ENCODE peak calls at places on chromosomes 1 and 21, in five cellular contexts. One of them, this sample, is unnamed.

GRCh38 chr1:208808301-208808700 is 564.1 kb upstream of the PLXNA2 start:
- DNase-seq in epithelial cell of esophagus: peak; percentile 96
- DNase-seq in CD8-positive, alpha-beta memory T cell: no peak
- DNase-seq in NCI-H2029: no peak
- DNase-seq in ELF-1: no peak
- DNase-seq in this sample: no peak

GRCh38 chr1:73953186-73953585 is 244.8 kb downstream of the LRRIQ3 start:
- DNase-seq in NCI-H2029: no peak
- DNase-seq in ELF-1: no peak
- DNase-seq in epithelial cell of esophagus: no peak
- DNase-seq in CD8-positive, alpha-beta memory T cell: no peak
- DNase-seq in this sample: no peak

GRCh38 chr1:10431065-10431730 is 965 bp downstream of the CENPS start:
- DNase-seq in epithelial cell of esophagus: peak; percentile 24
- DNase-seq in ELF-1: no peak
- DNase-seq in NCI-H2029: peak; percentile 21
- DNase-seq in CD8-positive, alpha-beta memory T cell: no peak
- DNase-seq in this sample: peak; percentile 32

GRCh38 chr1:237879195-237879594 is 11.5 kb downstream of the ZP4 start:
- DNase-seq in epithelial cell of esophagus: peak; percentile 94
- DNase-seq in NCI-H2029: no peak
- DNase-seq in ELF-1: no peak
- DNase-seq in CD8-positive, alpha-beta memory T cell: no peak
- DNase-seq in this sample: no peak

GRCh38 chr1:235822685-235823084 is 44.0 kb downstream of the LYST start:
- DNase-seq in NCI-H2029: no peak
- DNase-seq in epithelial cell of esophagus: no peak
- DNase-seq in ELF-1: no peak
- DNase-seq in CD8-positive, alpha-beta memory T cell: no peak
- DNase-seq in this sample: no peak

GRCh38 chr1:56446531-56447098 is 132.7 kb downstream of the PLPP3 start:
- DNase-seq in epithelial cell of esophagus: no peak
- DNase-seq in CD8-positive, alpha-beta memory T cell: no peak
- DNase-seq in ELF-1: peak; percentile 40
- DNase-seq in NCI-H2029: peak; percentile 80
- DNase-seq in this sample: no peak

GRCh38 chr21:34187935-34188334 is 114.6 kb downstream of the MRPS6 start:
- DNase-seq in CD8-positive, alpha-beta memory T cell: no peak
- DNase-seq in NCI-H2029: no peak
- DNase-seq in epithelial cell of esophagus: no peak
- DNase-seq in ELF-1: no peak
- DNase-seq in this sample: no peak

GRCh38 chr1:236759252-236759859 is 35.7 kb upstream of the MTR start:
- DNase-seq in epithelial cell of esophagus: peak; percentile 49
- DNase-seq in CD8-positive, alpha-beta memory T cell: no peak
- DNase-seq in ELF-1: peak; percentile 22
- DNase-seq in NCI-H2029: no peak
- DNase-seq in this sample: no peak

GRCh38 chr1:26827663-26828062 is 1.2 kb downstream of the ZDHHC18 start:
- DNase-seq in NCI-H2029: no peak
- DNase-seq in epithelial cell of esophagus: no peak
- DNase-seq in CD8-positive, alpha-beta memory T cell: no peak
- DNase-seq in ELF-1: peak; percentile 41
- DNase-seq in this sample: no peak

GRCh38 chr1:212566522-212567479 is 41.8 kb upstream of the ATF3 start:
- DNase-seq in epithelial cell of esophagus: peak; percentile 91
- DNase-seq in ELF-1: peak; percentile 37
- DNase-seq in NCI-H2029: peak; percentile 13
- DNase-seq in CD8-positive, alpha-beta memory T cell: peak; percentile 12
- DNase-seq in this sample: peak; percentile 45

GRCh38 chr1:8448906-8449661 is 131.2 kb downstream of the SLC45A1 start:
- DNase-seq in ELF-1: no peak
- DNase-seq in CD8-positive, alpha-beta memory T cell: no peak
- DNase-seq in NCI-H2029: no peak
- DNase-seq in epithelial cell of esophagus: peak; percentile 79
- DNase-seq in this sample: no peak

GRCh38 chr21:46229133-46229922 is 754 bp upstream of the LSS start:
- DNase-seq in NCI-H2029: peak; percentile 83
- DNase-seq in ELF-1: no peak
- DNase-seq in CD8-positive, alpha-beta memory T cell: no peak
- DNase-seq in epithelial cell of esophagus: no peak
- DNase-seq in this sample: no peak

GRCh38 chr1:27330786-27331185 is 8.8 kb downstream of the TMEM222 start:
- DNase-seq in CD8-positive, alpha-beta memory T cell: no peak
- DNase-seq in NCI-H2029: no peak
- DNase-seq in epithelial cell of esophagus: no peak
- DNase-seq in ELF-1: no peak
- DNase-seq in this sample: no peak

GRCh38 chr21:43659136-43660000 is at the start of the genes HSF2BP and RRP1B:
- DNase-seq in NCI-H2029: peak; percentile 78
- DNase-seq in CD8-positive, alpha-beta memory T cell: peak; percentile 69
- DNase-seq in ELF-1: peak; percentile 92
- DNase-seq in epithelial cell of esophagus: peak; percentile 88
- DNase-seq in this sample: peak; percentile 85

GRCh38 chr1:83006271-83006670 is 992.7 kb downstream of the TTLL7 start:
- DNase-seq in epithelial cell of esophagus: no peak
- DNase-seq in ELF-1: no peak
- DNase-seq in CD8-positive, alpha-beta memory T cell: no peak
- DNase-seq in NCI-H2029: no peak
- DNase-seq in this sample: no peak

GRCh38 chr21:37855568-37856391 is 60.5 kb downstream of the KCNJ6 start:
- DNase-seq in CD8-positive, alpha-beta memory T cell: no peak
- DNase-seq in epithelial cell of esophagus: no peak
- DNase-seq in NCI-H2029: no peak
- DNase-seq in ELF-1: no peak
- DNase-seq in this sample: no peak

GRCh38 chr1:31689821-31690220 is 14.0 kb downstream of the COL16A1 start:
- DNase-seq in NCI-H2029: no peak
- DNase-seq in ELF-1: no peak
- DNase-seq in CD8-positive, alpha-beta memory T cell: no peak
- DNase-seq in epithelial cell of esophagus: peak; percentile 97
- DNase-seq in this sample: no peak

GRCh38 chr1:65147424-65148177 is 402 bp upstream of the AK4 start:
- DNase-seq in ELF-1: peak; percentile 42
- DNase-seq in epithelial cell of esophagus: peak; percentile 66
- DNase-seq in CD8-positive, alpha-beta memory T cell: no peak
- DNase-seq in NCI-H2029: peak; percentile 38
- DNase-seq in this sample: peak; percentile 37

GRCh38 chr21:43917515-43918384 is 52.7 kb downstream of the AGPAT3 start:
- DNase-seq in ELF-1: no peak
- DNase-seq in epithelial cell of esophagus: peak; percentile 33
- DNase-seq in NCI-H2029: no peak
- DNase-seq in CD8-positive, alpha-beta memory T cell: no peak
- DNase-seq in this sample: no peak

GRCh38 chr1:107019166-107019565 is 37.3 kb upstream of the PRMT6 start:
- DNase-seq in epithelial cell of esophagus: peak; percentile 53
- DNase-seq in ELF-1: no peak
- DNase-seq in CD8-positive, alpha-beta memory T cell: no peak
- DNase-seq in NCI-H2029: no peak
- DNase-seq in this sample: no peak

GRCh38 chr21:43364851-43365424 is 62.0 kb downstream of the SIK1 start:
- DNase-seq in CD8-positive, alpha-beta memory T cell: no peak
- DNase-seq in ELF-1: no peak
- DNase-seq in epithelial cell of esophagus: no peak
- DNase-seq in NCI-H2029: peak; percentile 77
- DNase-seq in this sample: no peak

GRCh38 chr1:19512545-19512944 is 27.2 kb upstream of the CAPZB start:
- DNase-seq in CD8-positive, alpha-beta memory T cell: no peak
- DNase-seq in NCI-H2029: no peak
- DNase-seq in epithelial cell of esophagus: no peak
- DNase-seq in ELF-1: no peak
- DNase-seq in this sample: no peak

GRCh38 chr1:101017448-101017847 is 8.1 kb downstream of the DPH5 start:
- DNase-seq in CD8-positive, alpha-beta memory T cell: no peak
- DNase-seq in epithelial cell of esophagus: no peak
- DNase-seq in NCI-H2029: no peak
- DNase-seq in ELF-1: no peak
- DNase-seq in this sample: no peak

GRCh38 chr1:32724678-32725594 is 22.4 kb upstream of the SYNC start:
- DNase-seq in epithelial cell of esophagus: peak; percentile 93
- DNase-seq in CD8-positive, alpha-beta memory T cell: no peak
- DNase-seq in ELF-1: peak; percentile 82
- DNase-seq in NCI-H2029: no peak
- DNase-seq in this sample: no peak

GRCh38 chr1:46184920-46185658 is 8.8 kb upstream of the P3R3URF start:
- DNase-seq in ELF-1: no peak
- DNase-seq in CD8-positive, alpha-beta memory T cell: no peak
- DNase-seq in NCI-H2029: peak; percentile 42
- DNase-seq in epithelial cell of esophagus: no peak
- DNase-seq in this sample: no peak

GRCh38 chr1:177311111-177311510 is 140.4 kb downstream of the BRINP2 start:
- DNase-seq in ELF-1: no peak
- DNase-seq in CD8-positive, alpha-beta memory T cell: no peak
- DNase-seq in NCI-H2029: no peak
- DNase-seq in epithelial cell of esophagus: no peak
- DNase-seq in this sample: no peak

GRCh38 chr1:206131037-206131436 is 13.8 kb upstream of the AVPR1B start:
- DNase-seq in ELF-1: no peak
- DNase-seq in CD8-positive, alpha-beta memory T cell: no peak
- DNase-seq in NCI-H2029: no peak
- DNase-seq in epithelial cell of esophagus: no peak
- DNase-seq in this sample: no peak

GRCh38 chr1:164092603-164093353 is 466.2 kb upstream of the PBX1 start:
- DNase-seq in epithelial cell of esophagus: peak; percentile 2
- DNase-seq in NCI-H2029: no peak
- DNase-seq in CD8-positive, alpha-beta memory T cell: no peak
- DNase-seq in ELF-1: peak; percentile 2
- DNase-seq in this sample: no peak

GRCh38 chr1:41192456-41193188 is 49.5 kb downstream of the SCMH1 start:
- DNase-seq in ELF-1: no peak
- DNase-seq in epithelial cell of esophagus: no peak
- DNase-seq in NCI-H2029: peak; percentile 51
- DNase-seq in CD8-positive, alpha-beta memory T cell: no peak
- DNase-seq in this sample: no peak

GRCh38 chr1:150973258-150973825 is 1.3 kb downstream of the CERS2 start:
- DNase-seq in epithelial cell of esophagus: no peak
- DNase-seq in CD8-positive, alpha-beta memory T cell: peak; percentile 8
- DNase-seq in ELF-1: peak; percentile 32
- DNase-seq in NCI-H2029: no peak
- DNase-seq in this sample: no peak

GRCh38 chr1:87334351-87335174 is 5.9 kb downstream of the LMO4 start:
- DNase-seq in NCI-H2029: no peak
- DNase-seq in epithelial cell of esophagus: peak; percentile 44
- DNase-seq in CD8-positive, alpha-beta memory T cell: no peak
- DNase-seq in ELF-1: peak; percentile 80
- DNase-seq in this sample: no peak

GRCh38 chr1:117782056-117782455 is 147.4 kb downstream of the GDAP2 start:
- DNase-seq in NCI-H2029: no peak
- DNase-seq in CD8-positive, alpha-beta memory T cell: no peak
- DNase-seq in epithelial cell of esophagus: no peak
- DNase-seq in ELF-1: no peak
- DNase-seq in this sample: no peak